ENCODE peak calls at places on chromosomes 11 and 22, in ten cellular contexts. W is endodermal cell, N is MM.1S, Y is Peyer's patch, U is fibroblast of lung, E is NB4, G is foreskin fibroblast, D is stomach, V is heart left ventricle, C is AG09309. F is an unnamed sample.

GRCh38 chr11:17563248-17563647 is 16.2 kb downstream of the OTOG start:
- DNase-seq in D (peak), Y (peak), W (peak), G (no peak), U (no peak), E (peak), V (no peak), N (no peak), C (no peak), F (no peak)

GRCh38 chr22:29030618-29031235 is 30.9 kb downstream of the C22orf31 start:
- DNase-seq in W (peak), U (peak), Y (no peak), C (peak), E (no peak), N (no peak), G (peak), V (peak), D (peak), F (peak)

GRCh38 chr11:119120639-119121007 is 757 bp upstream of the HINFP start:
- DNase-seq in W (no peak), C (no peak), U (peak), V (no peak), Y (no peak), G (peak), N (no peak), E (peak), D (no peak), F (peak)

GRCh38 chr11:67347964-67348749 is 5.2 kb downstream of the POLD4 start:
- DNase-seq in G (peak), U (peak), C (no peak), N (no peak), V (no peak), W (no peak), Y (no peak), D (no peak), E (no peak), F (peak)

GRCh38 chr11:118524356-118524755 is 2.9 kb upstream of the TTC36 start:
- DNase-seq in G (no peak), Y (no peak), C (no peak), W (no peak), U (no peak), E (peak), N (no peak), V (no peak), D (no peak), F (no peak)

GRCh38 chr11:17561111-17561415 is 14.0 kb downstream of the OTOG start:
- DNase-seq in V (no peak), D (no peak), U (no peak), W (no peak), N (no peak), Y (peak), G (no peak), C (no peak), E (no peak), F (no peak)

GRCh38 chr22:49779853-49780271 is 47.8 kb downstream of the BRD1 start:
- DNase-seq in N (no peak), W (no peak), C (no peak), V (peak), D (no peak), U (no peak), E (no peak), Y (no peak), G (no peak), F (no peak)

GRCh38 chr22:20805972-20806471 is 32.1 kb downstream of the SERPIND1 start:
- DNase-seq in N (no peak), C (no peak), V (no peak), W (peak), U (no peak), E (no peak), G (peak), Y (no peak), D (no peak), F (peak)

GRCh38 chr22:47107431-47107830 is 345.0 kb downstream of the TBC1D22A start:
- DNase-seq in V (no peak), N (no peak), D (no peak), U (peak), Y (no peak), W (no peak), G (peak), E (no peak), C (peak), F (peak)

GRCh38 chr22:47564651-47565050 is 802.2 kb downstream of the TBC1D22A start:
- DNase-seq in W (no peak), D (no peak), C (no peak), Y (no peak), V (no peak), U (peak), G (no peak), E (no peak), N (no peak), F (no peak)

GRCh38 chr11:15920856-15921629 is 435.3 kb downstream of the SOX6 start:
- DNase-seq in Y (no peak), N (no peak), U (no peak), C (no peak), D (no peak), E (no peak), V (no peak), G (no peak), W (peak), F (no peak)

GRCh38 chr11:7677071-7677470 is 3.8 kb upstream of the CYB5R2 start:
- DNase-seq in D (no peak), N (no peak), U (no peak), E (peak), V (no peak), W (no peak), C (peak), G (peak), Y (no peak), F (peak)

GRCh38 chr11:128835741-128836410 is 31.2 kb downstream of the KCNJ1 start:
- DNase-seq in D (no peak), C (no peak), Y (no peak), G (no peak), N (no peak), E (no peak), V (peak), U (no peak), W (no peak), F (no peak)

GRCh38 chr11:116861539-116861938 is 24.1 kb upstream of the APOA1 start:
- DNase-seq in V (no peak), C (peak), U (no peak), Y (no peak), E (no peak), N (no peak), D (no peak), G (peak), W (no peak), F (peak)

GRCh38 chr11:12009617-12010321 is 1.3 kb upstream of the DKK3 start:
- DNase-seq in E (no peak), D (no peak), N (no peak), W (peak), C (no peak), V (no peak), Y (no peak), G (no peak), U (no peak), F (no peak)

GRCh38 chr22:42926034-42926433 is 69.0 kb upstream of the ARFGAP3 start:
- DNase-seq in V (peak), G (no peak), D (peak), U (no peak), N (no peak), E (peak), C (no peak), Y (no peak), W (no peak), F (no peak)

GRCh38 chr22:22465782-22466181 is 42.8 kb downstream of the ZNF280B start:
- DNase-seq in U (no peak), N (no peak), D (no peak), G (no peak), V (no peak), W (no peak), E (no peak), C (no peak), Y (no peak), F (peak)

GRCh38 chr11:94424011-94424410 is 22.8 kb upstream of the GPR83 start:
- DNase-seq in G (no peak), N (no peak), D (no peak), E (no peak), V (no peak), U (no peak), W (no peak), C (no peak), Y (no peak), F (no peak)

GRCh38 chr11:61295596-61295926 is 445 bp upstream of the VWCE start:
- DNase-seq in Y (no peak), N (no peak), C (no peak), U (no peak), V (no peak), W (no peak), G (no peak), E (no peak), D (peak), F (no peak)

GRCh38 chr11:74877132-74877531 is 71.8 kb downstream of the XRRA1 start:
- DNase-seq in E (peak), N (no peak), U (peak), Y (no peak), W (peak), D (no peak), G (peak), C (no peak), V (no peak), F (peak)

GRCh38 chr22:20867179-20868099 is 8.6 kb downstream of the SNAP29 start:
- DNase-seq in V (peak), N (peak), W (no peak), Y (no peak), G (peak), E (peak), D (peak), C (no peak), U (peak), F (peak)

GRCh38 chr22:38097557-38098409 is 12.7 kb downstream of the BAIAP2L2 start:
- DNase-seq in W (peak), E (no peak), G (no peak), D (no peak), Y (no peak), C (no peak), U (peak), V (peak), N (no peak), F (peak)

GRCh38 chr22:50576070-50576469 is 2.2 kb downstream of the CPT1B start:
- DNase-seq in V (no peak), G (no peak), N (no peak), E (peak), D (no peak), C (peak), W (peak), Y (no peak), U (peak), F (peak)

GRCh38 chr11:46337626-46338345 is 9.5 kb upstream of the DGKZ start:
- DNase-seq in C (no peak), W (no peak), N (no peak), D (no peak), E (peak), G (no peak), U (no peak), Y (no peak), V (no peak), F (no peak)

GRCh38 chr22:48432721-48433518 is 1394.8 kb downstream of the BRD1 start:
- DNase-seq in V (no peak), D (no peak), C (no peak), N (no peak), Y (no peak), W (no peak), E (no peak), U (no peak), G (no peak), F (no peak)

GRCh38 chr11:19433791-19434190 is 193.0 kb upstream of the E2F8 start:
- DNase-seq in Y (no peak), U (no peak), V (no peak), E (no peak), D (no peak), G (no peak), N (peak), W (no peak), C (no peak), F (no peak)

GRCh38 chr11:119533931-119534694 is 111.1 kb upstream of the THY1 start:
- DNase-seq in W (peak), U (peak), E (peak), N (peak), C (no peak), V (peak), Y (peak), G (peak), D (peak), F (peak)

GRCh38 chr11:43418197-43418596 is 59.5 kb downstream of the TTC17 start:
- DNase-seq in E (no peak), D (no peak), W (no peak), C (no peak), U (no peak), Y (no peak), G (no peak), N (peak), V (no peak), F (no peak)

GRCh38 chr22:16131918-16132317 is 442.1 kb downstream of the POTEH start:
- DNase-seq in Y (no peak), W (no peak), E (no peak), C (no peak), D (no peak), V (no peak), N (no peak), U (no peak), G (no peak), F (no peak)

GRCh38 chr11:105000797-105001196 is 22.2 kb downstream of the CASP5 start:
- DNase-seq in N (peak), E (peak), U (no peak), W (peak), Y (peak), D (peak), G (no peak), V (no peak), C (no peak), F (peak)

GRCh38 chr22:30655532-30655931 is 12.1 kb downstream of the DUSP18 start:
- DNase-seq in N (no peak), U (no peak), V (no peak), G (no peak), E (no peak), W (peak), C (no peak), Y (no peak), D (no peak), F (no peak)

GRCh38 chr11:65452806-65453490 is 30.4 kb downstream of the NEAT1 start:
- DNase-seq in D (no peak), Y (no peak), E (no peak), V (no peak), G (peak), C (peak), W (no peak), N (no peak), U (peak), F (peak)

GRCh38 chr11:73359930-73360742 is 16.1 kb upstream of the RELT start:
- DNase-seq in C (no peak), E (peak), G (no peak), Y (no peak), D (no peak), N (peak), U (peak), W (peak), V (no peak), F (peak)

GRCh38 chr11:88231894-88232482 is 56.7 kb upstream of the RAB38 start:
- DNase-seq in Y (no peak), C (peak), E (peak), D (no peak), V (no peak), G (peak), N (peak), W (peak), U (peak), F (peak)

GRCh38 chr11:79440451-79441158 is at the start of gene TENM4:
- DNase-seq in V (peak), Y (peak), G (peak), E (no peak), W (peak), D (peak), C (peak), U (peak), N (peak), F (peak)

GRCh38 chr22:44723801-44724200 is 21.8 kb downstream of the PRR5 start:
- DNase-seq in Y (no peak), U (peak), V (no peak), E (peak), W (no peak), N (peak), D (no peak), C (no peak), G (no peak), F (peak)

GRCh38 chr11:119709638-119710346 is 19.2 kb downstream of the NECTIN1 start:
- DNase-seq in Y (no peak), E (peak), V (no peak), U (peak), N (peak), G (peak), D (no peak), C (no peak), W (peak), F (peak)

GRCh38 chr22:32389685-32390084 is 22.4 kb downstream of the RTCB start:
- DNase-seq in W (peak), D (no peak), N (no peak), U (peak), E (peak), G (no peak), V (no peak), Y (no peak), C (no peak), F (peak)
- TF ChIP-seq CTCF in W (peak), D (no peak), N (peak), U (peak), E (peak), G (peak), V (peak), Y (no peak), C (peak), F (peak)

GRCh38 chr11:57776101-57776511 is 14.5 kb downstream of the CTNND1 start:
- DNase-seq in C (no peak), U (no peak), W (peak), N (no peak), E (no peak), G (no peak), D (no peak), V (peak), Y (no peak), F (no peak)

GRCh38 chr11:57778318-57779037 is 16.9 kb downstream of the CTNND1 start:
- DNase-seq in Y (peak), N (no peak), C (peak), G (peak), E (peak), V (peak), U (peak), W (peak), D (peak), F (peak)

GRCh38 chr11:57776577-57776976 is 15.0 kb downstream of the CTNND1 start:
- DNase-seq in E (no peak), C (no peak), W (no peak), U (no peak), D (no peak), N (no peak), V (no peak), Y (no peak), G (no peak), F (no peak)

GRCh38 chr11:57779275-57779674 is 17.7 kb downstream of the CTNND1 start:
- DNase-seq in W (peak), Y (no peak), G (no peak), N (no peak), C (no peak), D (peak), E (no peak), U (no peak), V (peak), F (no peak)

DNA sequence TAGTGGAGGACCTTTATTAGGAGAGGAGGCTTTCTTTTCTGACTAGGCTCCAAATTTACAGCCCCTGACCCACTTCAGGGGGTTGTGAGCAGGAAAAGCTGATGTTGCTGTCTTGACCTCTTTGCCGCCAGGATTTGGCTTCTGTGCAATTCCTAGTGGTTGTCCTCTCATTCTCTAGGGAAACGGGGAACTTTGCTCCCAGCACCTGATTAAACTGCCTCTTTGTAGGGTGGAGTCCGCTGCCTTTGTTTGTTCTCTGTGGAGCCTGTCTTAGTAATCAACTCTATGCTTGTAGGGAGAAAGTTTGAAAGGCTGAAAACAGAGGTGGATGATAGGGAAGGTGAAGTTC is 16.3 kb downstream of the CTNND1 start:
- DNase-seq in E (no peak), D (peak), U (no peak), G (no peak), Y (no peak), N (no peak), W (peak), C (no peak), V (peak), F (no peak)
- H3K4me3 ChIP-seq in E (no peak), D (peak), U (peak), G (peak), Y (peak), N (no peak), W (peak), C (no peak), V (peak), F (no peak)

GRCh38 chr22:35577799-35578659 is 37.4 kb downstream of the RASD2 start:
- DNase-seq in D (no peak), G (no peak), E (no peak), W (no peak), N (no peak), C (no peak), V (no peak), Y (no peak), U (no peak), F (no peak)
- TF ChIP-seq CTCF in D (no peak), G (no peak), E (no peak), W (no peak), N (no peak), C (no peak), V (no peak), Y (no peak), U (no peak), F (no peak)

GRCh38 chr11:114309517-114309916 is 13.3 kb downstream of the NNMT start:
- DNase-seq in G (no peak), D (no peak), V (no peak), C (no peak), U (no peak), Y (no peak), W (no peak), E (no peak), N (no peak), F (no peak)
- H3K4me3 ChIP-seq in G (no peak), D (peak), V (no peak), C (no peak), U (peak), Y (no peak), W (no peak), E (no peak), N (no peak), F (no peak)

DNA sequence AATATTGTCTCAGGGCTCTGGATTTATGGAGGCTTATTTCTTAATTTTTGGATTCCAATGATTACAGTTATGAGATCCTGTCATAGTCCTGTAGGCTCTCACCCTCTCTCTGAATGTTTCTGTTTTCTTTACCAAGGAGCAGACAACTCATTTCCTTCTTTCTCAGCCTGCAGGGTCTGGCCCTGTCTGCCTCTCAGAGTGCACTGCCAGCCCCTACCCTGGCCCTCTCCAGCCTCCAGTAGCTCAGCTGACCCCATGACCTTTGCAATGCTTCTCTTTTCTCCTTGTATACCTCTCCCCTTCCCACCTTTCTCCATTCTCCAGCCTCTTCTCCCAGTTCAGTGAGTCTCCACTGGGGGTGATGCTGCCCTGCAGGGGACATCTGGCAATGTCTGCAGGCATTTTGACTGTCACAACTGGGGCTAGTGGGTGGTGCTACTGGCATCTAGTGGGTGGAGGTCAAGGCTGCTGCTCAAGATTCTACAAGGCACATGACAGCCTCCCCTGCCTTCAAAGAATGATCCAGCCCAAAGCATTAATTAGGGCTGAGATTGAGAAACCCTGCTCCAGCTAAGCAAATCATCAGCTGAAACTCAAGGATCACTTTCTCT is 78.8 kb downstream of the APIP start:
- DNase-seq in U (no peak), E (peak), Y (no peak), G (peak), C (no peak), W (peak), N (no peak), D (no peak), V (no peak), F (no peak)
- TF ChIP-seq CTCF in U (no peak), E (no peak), Y (no peak), G (no peak), C (no peak), W (peak), N (peak), D (no peak), V (no peak), F (no peak)